ENCODE peak calls at places on chromosomes 5 and 9, in seven cellular contexts. J, A, M, E, S, W and P are unnamed samples.

GRCh38 chr5:7850533-7851239 is at the start of gene CFAP90:
- DNase-seq in A (no peak), E (no peak), S (no peak), J (no peak), W (no peak), M (peak), P (peak)

GRCh38 chr9:137128158-137129088 is 10.5 kb upstream of the GRIN1 start:
- DNase-seq in W (no peak), A (peak), S (no peak), M (peak), E (no peak), J (no peak), P (no peak)

GRCh38 chr5:23571059-23571458 is 63.6 kb downstream of the PRDM9 start:
- DNase-seq in S (no peak), E (no peak), W (no peak), M (no peak), A (no peak), J (no peak), P (no peak)

GRCh38 chr9:81145331-81145963 is 543.9 kb downstream of the TLE1 start:
- DNase-seq in J (no peak), E (no peak), S (no peak), A (no peak), W (no peak), M (no peak), P (no peak)

GRCh38 chr9:95650720-95651119 is 133.9 kb upstream of the PTCH1 start:
- DNase-seq in M (no peak), A (no peak), W (no peak), J (no peak), E (no peak), S (no peak), P (no peak)

GRCh38 chr9:121927636-121928035 is 165.5 kb downstream of the TTLL11 start:
- DNase-seq in S (no peak), M (no peak), E (no peak), W (no peak), J (no peak), A (no peak), P (no peak)

GRCh38 chr5:73434461-73434860 is 14.1 kb downstream of the FOXD1 start:
- DNase-seq in E (no peak), M (no peak), S (no peak), W (no peak), J (no peak), A (no peak), P (no peak)

GRCh38 chr5:150000990-150001659 is 586 bp downstream of the HMGXB3 start:
- DNase-seq in M (peak), S (no peak), W (no peak), A (peak), J (no peak), E (peak), P (peak)

GRCh38 chr9:89695441-89695891 is 90.7 kb downstream of the GADD45G start:
- DNase-seq in A (no peak), W (no peak), S (no peak), J (no peak), M (peak), E (no peak), P (no peak)

GRCh38 chr5:12214631-12215030 is 310.4 kb upstream of the CTNND2 start:
- DNase-seq in S (no peak), J (no peak), E (no peak), M (no peak), W (no peak), A (no peak), P (no peak)

GRCh38 chr5:140565780-140566095 is 1.1 kb downstream of the SLC35A4 start:
- DNase-seq in E (no peak), W (no peak), A (no peak), J (no peak), S (no peak), M (no peak), P (peak)

GRCh38 chr9:34716711-34717110 is 6.8 kb upstream of the CCL21 start:
- DNase-seq in E (no peak), S (no peak), J (no peak), A (no peak), W (no peak), M (peak), P (no peak)

GRCh38 chr5:142874537-142874936 is 104.4 kb downstream of the ARHGAP26 start:
- DNase-seq in S (no peak), M (no peak), W (peak), E (peak), A (no peak), J (no peak), P (peak)

GRCh38 chr9:77751341-77752091 is 103.4 kb upstream of the GNA14 start:
- DNase-seq in M (peak), W (peak), J (peak), S (no peak), A (peak), E (no peak), P (peak)

GRCh38 chr5:172802585-172803176 is 31.4 kb upstream of the ERGIC1 start:
- DNase-seq in M (no peak), A (no peak), E (peak), J (no peak), S (no peak), W (no peak), P (peak)

GRCh38 chr5:9861664-9862256 is 231.6 kb upstream of the TAS2R1 start:
- DNase-seq in E (no peak), J (no peak), M (no peak), W (no peak), S (no peak), A (no peak), P (peak)

GRCh38 chr9:22040760-22041159 is 31.7 kb upstream of the CDKN2B start:
- DNase-seq in J (no peak), W (no peak), M (no peak), S (no peak), E (no peak), A (no peak), P (no peak)